ENCODE peak calls at places on chromosomes 5 and 9, in ten cellular contexts. V is stomach, R is ovary, Q is heart left ventricle, W is IMR-90, N is A549, Y is uterus, B is breast epithelium, J is GM12878, C is prostate gland. P is an unnamed sample.

GRCh38 chr5:74543162-74543995 is 97.1 kb downstream of the ENC1 start:
- DNase-seq in V (no peak), R (peak), Q (no peak), W (peak), N (peak), Y (peak), B (no peak), J (no peak), C (peak), P (no peak)

GRCh38 chr5:140591747-140592372 is 27.2 kb downstream of the SLC35A4 start:
- DNase-seq in V (no peak), R (no peak), Q (no peak), W (peak), N (no peak), Y (no peak), B (no peak), J (no peak), C (no peak), P (no peak)

GRCh38 chr9:107650321-107650720 is 160.8 kb upstream of the KLF4 start:
- DNase-seq in V (no peak), R (no peak), Q (no peak), W (peak), N (no peak), Y (no peak), B (no peak), J (no peak), C (no peak), P (no peak)

GRCh38 chr5:43601454-43602260 is 1.3 kb upstream of the NNT start:
- DNase-seq in V (no peak), R (no peak), Q (no peak), W (peak), N (no peak), Y (no peak), B (no peak), J (peak), C (no peak), P (no peak)

GRCh38 chr5:119465640-119466039 is 13.3 kb downstream of the HSD17B4 start:
- DNase-seq in V (no peak), R (no peak), Q (no peak), W (no peak), N (no peak), Y (no peak), B (no peak), J (no peak), C (no peak), P (no peak)

GRCh38 chr9:19470567-19470966 is 61.8 kb downstream of the ACER2 start:
- DNase-seq in V (no peak), R (no peak), Q (no peak), W (no peak), N (no peak), Y (no peak), B (no peak), J (no peak), C (no peak), P (no peak)

GRCh38 chr9:6498982-6499381 is 86.0 kb downstream of the UHRF2 start:
- DNase-seq in V (no peak), R (no peak), Q (no peak), W (peak), N (no peak), Y (no peak), B (no peak), J (no peak), C (no peak), P (no peak)

GRCh38 chr9:96875460-96876142 is 21.3 kb upstream of the ZNF782 start:
- DNase-seq in V (peak), R (no peak), Q (peak), W (peak), N (peak), Y (no peak), B (no peak), J (peak), C (peak), P (peak)

GRCh38 chr9:102985162-102985900 is 9.8 kb upstream of the CYLC2 start:
- DNase-seq in V (no peak), R (no peak), Q (no peak), W (no peak), N (no peak), Y (no peak), B (no peak), J (no peak), C (no peak), P (no peak)

GRCh38 chr5:142896325-142897007 is 126.3 kb downstream of the ARHGAP26 start:
- DNase-seq in V (no peak), R (no peak), Q (no peak), W (no peak), N (no peak), Y (no peak), B (no peak), J (no peak), C (no peak), P (no peak)

GRCh38 chr9:125126019-125126746 is 17.1 kb downstream of the SCAI start:
- DNase-seq in V (peak), R (peak), Q (peak), W (peak), N (no peak), Y (peak), B (peak), J (peak), C (peak), P (peak)

GRCh38 chr5:91331705-91332104 is 51.4 kb downstream of the ARRDC3 start:
- DNase-seq in V (no peak), R (no peak), Q (no peak), W (no peak), N (no peak), Y (no peak), B (no peak), J (no peak), C (no peak), P (no peak)

GRCh38 chr5:91598216-91598615 is 215.1 kb upstream of the ARRDC3 start:
- DNase-seq in V (no peak), R (no peak), Q (no peak), W (no peak), N (no peak), Y (no peak), B (no peak), J (no peak), C (no peak), P (no peak)

GRCh38 chr9:104961238-104961637 is 33.3 kb upstream of the ABCA1 start:
- DNase-seq in V (no peak), R (no peak), Q (no peak), W (peak), N (peak), Y (no peak), B (no peak), J (peak), C (no peak), P (peak)

GRCh38 chr9:79699479-79699878 is 127.7 kb downstream of the TLE4 start:
- DNase-seq in V (no peak), R (no peak), Q (no peak), W (no peak), N (no peak), Y (no peak), B (no peak), J (no peak), C (no peak), P (no peak)

GRCh38 chr5:143605403-143606005 is 202.0 kb upstream of the NR3C1 start:
- DNase-seq in V (no peak), R (no peak), Q (no peak), W (peak), N (no peak), Y (no peak), B (no peak), J (peak), C (no peak), P (peak)

GRCh38 chr9:135070964-135071735 is 16.3 kb upstream of the OLFM1 start:
- DNase-seq in V (peak), R (no peak), Q (no peak), W (no peak), N (no peak), Y (peak), B (no peak), J (no peak), C (no peak), P (peak)

GRCh38 chr9:129109504-129109903 is 1.1 kb downstream of the CRAT start:
- DNase-seq in V (no peak), R (peak), Q (no peak), W (no peak), N (peak), Y (peak), B (no peak), J (no peak), C (no peak), P (peak)

GRCh38 chr9:95508242-95508967 is 8.4 kb downstream of the PTCH1 start:
- DNase-seq in V (no peak), R (no peak), Q (no peak), W (no peak), N (no peak), Y (no peak), B (no peak), J (no peak), C (no peak), P (no peak)

GRCh38 chr5:36462295-36463021 is 143.9 kb upstream of the SLC1A3 start:
- DNase-seq in V (no peak), R (no peak), Q (no peak), W (no peak), N (no peak), Y (no peak), B (no peak), J (no peak), C (no peak), P (no peak)

GRCh38 chr5:149063017-149063687 is at the start of gene SH3TC2:
- DNase-seq in V (peak), R (no peak), Q (peak), W (peak), N (peak), Y (no peak), B (no peak), J (no peak), C (peak), P (peak)

GRCh38 chr9:94029932-94030317 is 54.3 kb upstream of the PTPDC1 start:
- DNase-seq in V (no peak), R (no peak), Q (no peak), W (no peak), N (no peak), Y (no peak), B (no peak), J (no peak), C (no peak), P (no peak)

GRCh38 chr9:94031946-94032345 is 52.3 kb upstream of the PTPDC1 start:
- DNase-seq in V (no peak), R (no peak), Q (no peak), W (no peak), N (no peak), Y (no peak), B (no peak), J (no peak), C (no peak), P (no peak)

GRCh38 chr9:94031380-94031779 is 52.9 kb upstream of the PTPDC1 start:
- DNase-seq in V (no peak), R (no peak), Q (no peak), W (no peak), N (no peak), Y (no peak), B (no peak), J (no peak), C (no peak), P (no peak)

GRCh38 chr9:94033383-94033782 is 50.9 kb upstream of the PTPDC1 start:
- DNase-seq in V (no peak), R (no peak), Q (no peak), W (no peak), N (no peak), Y (no peak), B (no peak), J (no peak), C (no peak), P (no peak)

DNA sequence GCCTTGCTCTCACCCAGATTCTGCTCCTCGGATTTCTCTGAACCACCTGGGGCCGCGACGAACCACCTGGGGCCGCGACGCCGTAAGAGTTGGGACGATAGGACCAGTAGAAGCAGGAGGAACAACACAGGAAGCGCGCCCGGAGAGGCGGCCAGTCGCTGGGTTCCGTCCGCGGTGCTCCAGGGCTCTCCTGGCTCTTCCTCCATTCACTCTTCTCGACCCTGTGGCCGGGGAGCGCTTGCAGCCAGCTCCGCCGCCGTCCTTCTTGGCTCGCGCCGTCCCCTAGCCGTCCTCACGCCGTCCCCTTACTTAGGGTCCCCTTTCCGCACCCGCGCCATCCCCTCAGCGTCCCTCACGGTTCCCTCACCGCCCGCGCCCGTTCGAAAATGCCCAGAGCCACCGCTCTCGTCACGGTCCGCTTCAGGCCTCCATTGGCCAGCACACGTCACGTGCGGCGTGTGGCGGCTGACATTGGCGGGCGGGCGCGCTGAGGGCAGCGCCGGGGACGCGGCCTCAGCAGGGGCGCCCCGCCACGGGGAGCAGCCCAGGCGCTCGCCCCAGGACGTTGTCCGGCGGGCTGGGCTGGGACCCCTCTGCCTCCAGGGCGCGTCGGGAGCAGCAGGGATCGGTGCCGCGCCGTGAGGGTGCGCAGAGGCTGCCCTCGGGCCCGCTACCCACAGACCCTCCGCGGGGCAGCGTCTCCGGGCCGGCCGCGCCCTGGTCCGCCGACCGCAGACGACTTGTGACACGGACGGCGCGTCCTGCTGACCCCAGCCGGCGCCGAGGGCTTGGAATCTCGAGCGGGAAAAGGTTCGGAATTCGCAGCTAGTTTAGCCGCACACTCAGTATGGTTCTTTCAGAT is 53.7 kb upstream of the PTPDC1 start:
- DNase-seq in V (peak), R (peak), Q (peak), W (peak), N (peak), Y (peak), B (peak), J (peak), C (peak), P (peak)
- TF ChIP-seq POLR2A in V (no peak), R (peak), Q (peak), W (peak), N (peak), Y (peak), B (no peak), J (peak), C (peak), P (peak)

GRCh38 chr5:154364845-154365244 is 81.0 kb upstream of the SAP30L start:
- DNase-seq in V (no peak), R (no peak), Q (no peak), W (no peak), N (no peak), Y (no peak), B (no peak), J (no peak), C (no peak), P (no peak)

GRCh38 chr5:154365823-154366222 is 80.0 kb upstream of the SAP30L start:
- DNase-seq in V (no peak), R (no peak), Q (no peak), W (peak), N (no peak), Y (no peak), B (no peak), J (no peak), C (no peak), P (no peak)

GRCh38 chr5:154366353-154366752 is 79.4 kb upstream of the SAP30L start:
- DNase-seq in V (no peak), R (no peak), Q (no peak), W (peak), N (no peak), Y (no peak), B (no peak), J (no peak), C (no peak), P (no peak)

GRCh38 chr5:154368041-154368800 is 77.6 kb upstream of the SAP30L start:
- DNase-seq in V (no peak), R (peak), Q (peak), W (peak), N (peak), Y (peak), B (no peak), J (no peak), C (peak), P (no peak)

DNA sequence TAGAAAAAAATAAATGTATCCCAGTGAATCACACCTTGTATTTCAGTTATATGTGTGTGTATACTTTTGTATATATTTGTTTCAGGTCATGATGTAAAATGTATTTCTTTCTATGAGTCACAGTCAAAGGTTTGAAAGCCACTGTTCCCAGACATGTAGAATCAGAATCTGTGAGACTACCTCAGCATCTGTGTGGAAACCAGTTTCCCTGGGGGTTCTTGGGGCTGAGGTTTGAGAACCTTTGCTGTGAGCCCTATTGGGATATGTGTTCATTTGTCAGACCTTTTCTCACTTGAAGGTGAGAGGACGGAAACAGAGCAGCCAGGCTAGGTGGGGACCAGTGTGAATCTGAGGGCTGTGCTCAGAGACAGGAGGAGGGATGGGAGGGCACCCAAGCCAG is 78.7 kb upstream of the SAP30L start:
- DNase-seq in V (no peak), R (no peak), Q (no peak), W (peak), N (no peak), Y (no peak), B (no peak), J (no peak), C (no peak), P (no peak)
- H3K27ac ChIP-seq in V (peak), R (peak), Q (peak), W (peak), N (peak), Y (peak), B (peak), J (peak), C (no peak), P (no peak)

GRCh38 chr5:34555699-34556513 is 100.2 kb upstream of the RAI14 start:
- DNase-seq in V (no peak), R (no peak), Q (no peak), W (no peak), N (no peak), Y (no peak), B (no peak), J (no peak), C (no peak), P (no peak)
- H3K4me3 ChIP-seq in V (no peak), R (no peak), Q (no peak), W (no peak), N (no peak), Y (no peak), B (no peak), J (no peak), C (no peak), P (no peak)

DNA sequence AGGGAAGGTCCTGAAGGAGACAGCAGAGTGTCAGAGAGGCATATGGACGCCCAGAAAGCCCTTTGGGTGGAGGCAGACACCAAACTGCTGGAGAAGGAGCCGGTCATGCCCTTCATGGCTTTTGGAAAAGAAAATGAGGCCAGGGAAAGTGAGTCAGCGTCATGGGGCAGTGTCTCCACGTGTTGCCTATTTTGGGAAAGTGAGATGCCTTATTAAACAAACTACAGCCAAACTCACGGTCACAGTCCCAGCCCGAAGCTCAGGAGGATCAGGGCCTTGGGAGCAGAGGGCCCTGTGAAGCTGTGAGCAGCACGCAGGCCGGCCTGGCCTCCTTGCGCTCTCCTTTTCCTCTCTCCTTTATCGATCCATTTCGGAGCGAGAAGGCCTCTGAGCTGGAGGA is 25.0 kb downstream of the RGS3 start:
- DNase-seq in V (no peak), R (no peak), Q (peak), W (peak), N (no peak), Y (no peak), B (no peak), J (no peak), C (no peak), P (no peak)
- TF ChIP-seq POLR2A in V (no peak), R (no peak), Q (peak), W (no peak), N (no peak), Y (no peak), B (no peak), J (no peak), C (no peak), P (no peak)

GRCh38 chr5:150496098-150496497 is 11.8 kb upstream of the NDST1 start:
- DNase-seq in V (no peak), R (no peak), Q (no peak), W (no peak), N (no peak), Y (no peak), B (no peak), J (no peak), C (no peak), P (no peak)

GRCh38 chr5:150498501-150498900 is 9.4 kb upstream of the NDST1 start:
- DNase-seq in V (no peak), R (no peak), Q (no peak), W (no peak), N (no peak), Y (no peak), B (no peak), J (no peak), C (no peak), P (no peak)

GRCh38 chr5:150497989-150498317 is 10.0 kb upstream of the NDST1 start:
- DNase-seq in V (no peak), R (no peak), Q (no peak), W (no peak), N (no peak), Y (no peak), B (no peak), J (no peak), C (no peak), P (no peak)

GRCh38 chr5:150497274-150497988 is 10.5 kb upstream of the NDST1 start:
- DNase-seq in V (peak), R (peak), Q (no peak), W (peak), N (peak), Y (peak), B (peak), J (no peak), C (peak), P (peak)

GRCh38 chr5:150496534-150496933 is 11.4 kb upstream of the NDST1 start:
- DNase-seq in V (no peak), R (no peak), Q (peak), W (no peak), N (no peak), Y (no peak), B (no peak), J (no peak), C (no peak), P (no peak)
- H3K27ac ChIP-seq in V (peak), R (no peak), Q (peak), W (peak), N (peak), Y (peak), B (peak), J (no peak), C (peak), P (no peak)

P was measured in Peyer's patch.